ENCODE peak calls at places on chromosomes 2 and 18, in ten cellular contexts. C, R, A, M, V, K, P, S, B and G are unnamed samples.

GRCh38 chr2:94861308-94862152 is 9.7 kb upstream of the TEKT4 start:
- DNase-seq in C (no peak), R (no peak), A (no peak), M (peak; percentile 27), V (no peak), K (peak; percentile 28), P (no peak), S (no peak), B (no peak), G (no peak)

GRCh38 chr18:69257861-69258458 is 142.7 kb upstream of the DOK6 start:
- DNase-seq in C (no peak), R (no peak), A (peak; percentile 64), M (no peak), V (no peak), K (peak; percentile 58), P (no peak), S (no peak), B (peak; percentile 62), G (no peak)

GRCh38 chr2:240395896-240396622 is 39.4 kb upstream of the GPC1 start:
- DNase-seq in C (no peak), R (no peak), A (no peak), M (no peak), V (no peak), K (no peak), P (no peak), S (peak; percentile 12), B (peak; percentile 18), G (no peak)

GRCh38 chr2:207223051-207223450 is 57.3 kb upstream of the KLF7 start:
- DNase-seq in C (no peak), R (no peak), A (peak; percentile 88), M (no peak), V (no peak), K (peak; percentile 89), P (no peak), S (no peak), B (peak; percentile 94), G (no peak)

GRCh38 chr2:172613035-172613434 is 57.1 kb downstream of the PDK1 start:
- DNase-seq in C (no peak), R (no peak), A (peak; percentile 28), M (no peak), V (no peak), K (no peak), P (no peak), S (no peak), B (no peak), G (no peak)

GRCh38 chr2:205692095-205692494 is 9.8 kb downstream of the NRP2 start:
- DNase-seq in C (no peak), R (no peak), A (peak; percentile 69), M (no peak), V (no peak), K (no peak), P (peak; percentile 50), S (no peak), B (no peak), G (no peak)

GRCh38 chr2:98374958-98375570 is 28.8 kb downstream of the CNGA3 start:
- DNase-seq in C (no peak), R (no peak), A (no peak), M (no peak), V (no peak), K (no peak), P (no peak), S (no peak), B (no peak), G (no peak)

GRCh38 chr2:218002792-218003191 is at the start of gene TNS1:
- DNase-seq in C (no peak), R (no peak), A (no peak), M (no peak), V (no peak), K (no peak), P (no peak), S (peak; percentile 67), B (no peak), G (no peak)

GRCh38 chr2:127003028-127003800 is 103.7 kb downstream of the BIN1 start:
- DNase-seq in C (no peak), R (no peak), A (no peak), M (no peak), V (no peak), K (no peak), P (no peak), S (no peak), B (no peak), G (no peak)

GRCh38 chr2:151204720-151205119 is 56.9 kb downstream of the RBM43 start:
- DNase-seq in C (no peak), R (no peak), A (no peak), M (no peak), V (no peak), K (no peak), P (no peak), S (no peak), B (no peak), G (no peak)

GRCh38 chr2:69594341-69594740 is 49.2 kb downstream of the AAK1 start:
- DNase-seq in C (no peak), R (no peak), A (peak; percentile 30), M (no peak), V (no peak), K (peak; percentile 78), P (no peak), S (no peak), B (no peak), G (no peak)

GRCh38 chr2:64471616-64472015 is 17.7 kb downstream of the LGALSL start:
- DNase-seq in C (no peak), R (no peak), A (no peak), M (no peak), V (no peak), K (no peak), P (no peak), S (no peak), B (no peak), G (no peak)

GRCh38 chr2:37324786-37325624 is at the start of gene PRKD3:
- DNase-seq in C (peak; percentile 76), R (no peak), A (peak; percentile 70), M (peak; percentile 81), V (peak; percentile 52), K (peak; percentile 79), P (peak; percentile 64), S (no peak), B (peak; percentile 29), G (peak; percentile 30)

GRCh38 chr2:239297142-239298125 is 103.4 kb downstream of the HDAC4 start:
- DNase-seq in C (no peak), R (no peak), A (no peak), M (no peak), V (no peak), K (no peak), P (no peak), S (peak; percentile 13), B (no peak), G (no peak)